ENCODE peak calls at places on chromosome 11, in six cellular contexts. Q is sigmoid colon; A is cardiac muscle cell; D is colonic mucosa; Z is CD8-positive, alpha-beta T cell; N is fibroblast of lung. J is an unnamed sample.

GRCh38 chr11:17597770-17598169 is 50.7 kb downstream of the OTOG start:
- DNase-seq in D (no peak), Z (no peak), N (no peak), A (no peak), Q (peak), J (no peak)

GRCh38 chr11:41499429-41499828 is 40.0 kb upstream of the LRRC4C start:
- DNase-seq in Q (no peak), N (no peak), D (no peak), Z (no peak), A (no peak), J (no peak)

GRCh38 chr11:64499261-64500004 is 91.6 kb upstream of the SLC22A12 start:
- DNase-seq in D (peak), N (no peak), Z (no peak), Q (no peak), A (no peak), J (no peak)

GRCh38 chr11:60168306-60168705 is 14.6 kb downstream of the MS4A6A start:
- DNase-seq in A (no peak), D (no peak), N (no peak), Z (no peak), Q (no peak), J (no peak)

GRCh38 chr11:95764267-95764898 is 25.2 kb downstream of the FAM76B start:
- DNase-seq in Z (no peak), Q (no peak), A (peak), N (peak), D (no peak), J (no peak)

GRCh38 chr11:60950933-60951610 is 904 bp downstream of the SLC15A3 start:
- DNase-seq in Q (no peak), Z (no peak), A (peak), N (peak), D (no peak), J (no peak)

GRCh38 chr11:113721462-113722066 is 15.5 kb upstream of the TMPRSS5 start:
- DNase-seq in Q (no peak), D (no peak), N (no peak), Z (no peak), A (peak), J (no peak)

GRCh38 chr11:12889243-12889642 is 119.9 kb upstream of the RASSF10 start:
- DNase-seq in Q (peak), N (peak), D (no peak), Z (no peak), A (peak), J (no peak)

GRCh38 chr11:119550330-119550729 is 127.4 kb upstream of the THY1 start:
- DNase-seq in Q (no peak), N (peak), Z (no peak), A (peak), D (no peak), J (no peak)

GRCh38 chr11:119417726-119418540 is 5.0 kb downstream of the THY1 start:
- DNase-seq in Z (no peak), D (no peak), N (peak), Q (no peak), A (peak), J (peak)

GRCh38 chr11:17790453-17790852 is 55.9 kb downstream of the KCNC1 start:
- DNase-seq in N (peak), Z (no peak), Q (no peak), D (no peak), A (peak), J (no peak)

GRCh38 chr11:81092517-81092916 is 1641.1 kb downstream of the FAM181B start:
- DNase-seq in N (no peak), Z (no peak), Q (no peak), A (no peak), D (no peak), J (no peak)

GRCh38 chr11:34168642-34169051 is 63.2 kb downstream of the NAT10 start:
- DNase-seq in Q (no peak), A (no peak), D (no peak), N (no peak), Z (no peak), J (peak)

GRCh38 chr11:27187075-27187847 is 146.6 kb downstream of the BBOX1 start:
- DNase-seq in D (no peak), Z (no peak), A (no peak), N (no peak), Q (no peak), J (no peak)

GRCh38 chr11:20397281-20397680 is 9.8 kb downstream of the PRMT3 start:
- DNase-seq in Q (no peak), D (no peak), A (peak), Z (no peak), N (peak), J (no peak)

GRCh38 chr11:132898021-132898420 is 634.3 kb downstream of the OPCML start:
- DNase-seq in Q (no peak), D (no peak), Z (no peak), N (peak), A (peak), J (no peak)

GRCh38 chr11:110196241-110196754 is 100.1 kb downstream of the RDX start:
- DNase-seq in Q (no peak), D (no peak), Z (no peak), N (peak), A (peak), J (peak)

GRCh38 chr11:128379587-128380279 is 207.6 kb downstream of the ETS1 start:
- DNase-seq in A (no peak), Q (no peak), D (no peak), Z (peak), N (no peak), J (no peak)

GRCh38 chr11:131246156-131246555 is 124.3 kb upstream of the NTM start:
- DNase-seq in Z (no peak), A (no peak), D (no peak), N (no peak), Q (no peak), J (no peak)

GRCh38 chr11:69130586-69131566 is 24.9 kb upstream of the SMIM38 start:
- DNase-seq in D (no peak), Q (no peak), N (no peak), A (no peak), Z (no peak), J (no peak)

GRCh38 chr11:88420165-88420781 is 82.7 kb upstream of the CTSC start:
- DNase-seq in Z (no peak), N (peak), D (no peak), A (peak), Q (no peak), J (peak)

GRCh38 chr11:86978756-86979608 is 23.8 kb upstream of the FZD4 start:
- DNase-seq in Z (no peak), N (peak), A (peak), Q (no peak), D (no peak), J (no peak)
- TF ChIP-seq CTCF in Z (peak), N (peak), A (peak), Q (peak), D (peak), J (peak)

DNA sequence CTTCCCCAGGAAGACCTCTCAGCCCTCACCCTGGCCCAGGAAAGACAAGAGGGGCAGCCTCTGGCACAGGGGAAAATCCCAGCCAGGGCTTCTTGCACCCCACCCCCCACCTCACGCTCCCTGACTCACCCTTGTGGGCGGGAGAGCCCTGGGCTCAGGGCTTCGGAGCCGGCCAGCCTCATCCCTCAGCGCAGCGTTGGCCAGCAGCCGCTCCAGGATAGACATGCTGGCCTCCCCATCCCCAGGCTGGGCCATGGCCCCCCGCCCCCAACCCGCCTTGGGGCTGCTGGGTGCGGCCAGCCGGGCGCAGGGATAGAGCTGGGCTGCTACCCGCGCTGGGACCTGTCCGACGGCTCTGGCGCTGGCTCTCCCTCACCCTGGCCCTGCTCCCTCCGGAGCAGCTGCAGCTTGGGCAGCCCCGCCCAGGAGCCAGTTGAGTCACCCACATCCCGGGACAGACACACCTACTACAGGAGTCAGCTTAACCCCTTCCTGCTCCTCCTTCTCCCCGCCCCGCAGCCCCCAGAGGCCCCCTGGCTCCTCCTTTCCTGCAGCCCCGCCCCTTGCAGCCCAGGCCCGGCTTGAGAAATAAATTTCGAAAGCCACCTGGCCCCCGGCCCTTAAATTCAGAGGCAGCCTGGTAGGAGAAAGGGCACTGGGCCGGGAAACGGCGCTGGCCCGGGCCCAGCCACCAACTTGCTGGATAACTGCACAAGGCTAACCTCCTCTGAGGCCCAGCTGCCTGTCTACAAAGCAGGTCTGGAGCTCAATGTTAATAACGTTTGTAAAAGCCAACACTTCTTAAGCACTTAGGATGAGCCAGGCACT is 13.4 kb downstream of the TNKS1BP1 start:
- DNase-seq in A (peak), Z (peak), D (peak), N (peak), Q (peak), J (peak)
- H3K4me3 ChIP-seq in A (peak), Z (peak), D (peak), N (peak), Q (peak), J (peak)

GRCh38 chr11:134045799-134046635 is 22.9 kb upstream of the JAM3 start:
- DNase-seq in N (no peak), D (no peak), Q (peak), A (peak), Z (no peak), J (no peak)
- TF ChIP-seq CTCF in N (peak), D (no peak), Q (peak), A (peak), Z (peak), J (peak)

GRCh38 chr11:73625690-73626318 is 20.6 kb upstream of the PLEKHB1 start:
- DNase-seq in D (peak), Z (peak), A (peak), N (peak), Q (peak), J (peak)
- H3K4me3 ChIP-seq in D (no peak), Z (no peak), A (no peak), N (peak), Q (no peak), J (peak)

GRCh38 chr11:46306296-46306853 is 28.9 kb downstream of the CREB3L1 start:
- DNase-seq in D (no peak), Z (no peak), N (peak), A (peak), Q (no peak), J (no peak)

GRCh38 chr11:46304605-46305004 is 27.1 kb downstream of the CREB3L1 start:
- DNase-seq in D (no peak), N (no peak), A (no peak), Q (no peak), Z (no peak), J (no peak)

GRCh38 chr11:46307369-46307768 is 29.9 kb downstream of the CREB3L1 start:
- DNase-seq in A (no peak), Q (no peak), N (no peak), Z (no peak), D (no peak), J (no peak)

GRCh38 chr11:46302866-46303265 is 25.4 kb downstream of the CREB3L1 start:
- DNase-seq in Q (no peak), A (no peak), Z (no peak), D (no peak), N (no peak), J (no peak)

DNA sequence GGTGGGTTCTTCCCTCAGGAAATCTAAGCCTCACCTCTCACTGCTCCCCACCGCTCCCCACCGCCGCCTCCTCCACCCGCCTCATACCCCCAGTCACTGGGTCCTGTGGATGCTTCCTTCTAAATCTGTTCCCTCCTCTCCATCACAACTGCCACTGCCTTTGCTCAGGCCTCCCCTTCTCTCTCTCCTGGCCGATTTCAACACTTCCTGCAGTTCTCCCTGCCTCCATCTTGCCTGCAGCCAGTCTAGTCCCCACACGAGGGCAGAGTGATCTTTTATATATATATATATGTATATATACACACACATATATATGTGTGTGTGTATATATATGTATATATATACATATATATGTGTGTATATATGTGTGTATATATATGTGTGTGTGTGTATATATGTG is 27.8 kb downstream of the CREB3L1 start:
- DNase-seq in D (no peak), Z (no peak), N (peak), A (peak), Q (no peak), J (no peak)
- TF ChIP-seq CTCF in D (no peak), Z (no peak), N (peak), A (peak), Q (no peak), J (no peak)

DNA sequence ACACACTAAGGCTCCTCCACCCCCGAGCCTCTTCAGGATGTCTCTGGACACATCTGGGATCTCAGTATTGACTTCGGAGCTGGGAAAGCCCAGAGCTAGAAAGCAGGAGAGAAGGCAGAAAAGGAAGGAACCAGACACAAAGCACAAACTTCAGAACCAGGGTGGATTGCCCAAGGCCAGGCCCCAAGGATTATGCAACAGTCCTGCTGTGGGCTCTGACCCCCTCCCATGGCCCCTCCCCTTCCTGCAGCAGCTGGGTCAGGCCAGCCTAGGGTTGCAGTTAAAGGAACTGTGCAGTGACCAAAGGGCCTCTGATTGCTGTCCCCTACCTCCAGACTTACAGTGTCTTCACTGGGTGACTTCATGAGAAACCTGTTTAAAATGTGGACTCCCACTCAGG is 5.3 kb downstream of the KCNE3 start:
- DNase-seq in Z (no peak), A (peak), N (peak), Q (peak), D (peak), J (no peak)
- H3K4me3 ChIP-seq in Z (no peak), A (no peak), N (no peak), Q (no peak), D (no peak), J (no peak)

DNA sequence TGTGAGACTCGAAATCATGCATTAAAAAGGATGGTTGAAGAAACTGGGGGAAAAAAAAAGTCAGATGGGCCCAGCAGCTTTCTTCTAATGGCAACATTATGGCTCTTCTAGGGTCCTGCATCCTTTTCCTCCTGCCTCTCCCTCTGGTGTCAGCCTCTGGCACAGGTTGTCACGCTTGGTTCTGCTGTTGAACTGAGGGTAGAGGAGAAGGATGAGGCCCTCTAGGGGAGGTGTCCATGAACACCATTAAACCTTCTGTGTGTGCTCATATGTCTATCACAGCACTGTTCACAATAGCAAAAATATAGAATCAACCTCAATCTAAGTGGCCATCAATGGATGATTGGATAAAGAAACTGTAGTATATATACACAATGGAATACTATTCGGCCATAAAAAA is 36.0 kb downstream of the BUD13 start:
- DNase-seq in N (no peak), D (no peak), Z (no peak), A (no peak), Q (no peak), J (no peak)
- TF ChIP-seq CTCF in N (no peak), D (no peak), Z (no peak), A (no peak), Q (no peak), J (no peak)

GRCh38 chr11:79794057-79794456 is 353.2 kb upstream of the TENM4 start:
- DNase-seq in Z (no peak), N (no peak), D (no peak), Q (no peak), A (no peak), J (no peak)
- H3K4me3 ChIP-seq in Z (no peak), N (no peak), D (no peak), Q (no peak), A (no peak), J (no peak)